ENCODE peak calls at places on chromosome 18, in seven cellular contexts. C is gastrocnemius medialis; H is stimulated activated CD4-positive, alpha-beta T cell treated with anti-CD3 and anti-CD28 coated beads, Interleukin-4, amount 100 ng/mL, for 48 hours; I is SJSA1; A is foreskin fibroblast; X is iris pigment epithelial cell; E is naive B cell. G is an unnamed sample.

GRCh38 chr18:12839526-12840196 is 44.4 kb downstream of the PTPN2 start:
- DNase-seq in C (no peak), H (no peak), I (no peak), A (peak; percentile 49), X (peak; percentile 78), E (peak; percentile 40), G (peak; percentile 63)

GRCh38 chr18:73023975-73024374 is 156.2 kb upstream of the NETO1 start:
- DNase-seq in C (no peak), H (no peak), I (no peak), A (no peak), X (no peak), E (no peak), G (no peak)

GRCh38 chr18:4172491-4172890 is 282.6 kb downstream of the DLGAP1 start:
- DNase-seq in C (no peak), H (no peak), I (no peak), A (no peak), X (no peak), E (no peak), G (no peak)

GRCh38 chr18:79569720-79570119 is 109.9 kb upstream of the CTDP1 start:
- DNase-seq in C (no peak), H (no peak), I (no peak), A (no peak), X (no peak), E (no peak), G (no peak)

GRCh38 chr18:25463726-25464125 is 111.8 kb upstream of the ZNF521 start:
- DNase-seq in C (no peak), H (no peak), I (no peak), A (no peak), X (no peak), E (no peak), G (no peak)

GRCh38 chr18:37489998-37490397 is 75.6 kb downstream of the CELF4 start:
- DNase-seq in C (no peak), H (no peak), I (no peak), A (no peak), X (no peak), E (no peak), G (no peak)

GRCh38 chr18:12571617-12572016 is 86.3 kb downstream of the SPIRE1 start:
- DNase-seq in C (no peak), H (no peak), I (no peak), A (no peak), X (no peak), E (no peak), G (no peak)

GRCh38 chr18:78174737-78175136 is 804.9 kb upstream of the SALL3 start:
- DNase-seq in C (no peak), H (no peak), I (no peak), A (no peak), X (no peak), E (no peak), G (no peak)

GRCh38 chr18:23587220-23587642 is 925 bp upstream of the NPC1 start:
- DNase-seq in C (no peak), H (no peak), I (no peak), A (no peak), X (no peak), E (no peak), G (no peak)

GRCh38 chr18:6920099-6920955 is 190.8 kb downstream of the ARHGAP28 start:
- DNase-seq in C (no peak), H (peak; percentile 22), I (peak; percentile 31), A (peak; percentile 75), X (peak; percentile 73), E (no peak), G (no peak)

GRCh38 chr18:13225261-13225660 is 6.7 kb downstream of the LDLRAD4 start:
- DNase-seq in C (no peak), H (no peak), I (no peak), A (no peak), X (no peak), E (no peak), G (no peak)

GRCh38 chr18:45083456-45083855 is 402.8 kb downstream of the SETBP1 start:
- DNase-seq in C (no peak), H (no peak), I (no peak), A (no peak), X (no peak), E (no peak), G (no peak)

GRCh38 chr18:55780591-55781071 is 192.6 kb upstream of the TCF4 start:
- DNase-seq in C (no peak), H (no peak), I (no peak), A (peak; percentile 64), X (no peak), E (peak; percentile 80), G (no peak)

GRCh38 chr18:77478619-77479018 is 229.0 kb downstream of the GALR1 start:
- DNase-seq in C (peak; percentile 57), H (no peak), I (peak; percentile 43), A (peak; percentile 19), X (peak; percentile 0), E (no peak), G (no peak)

G was measured in SIG-M5.